ENCODE peak calls at places on chromosome 3, in ten cellular contexts. D is CD4-positive, CD25-positive, alpha-beta regulatory T cell; Z is A549; R is lung; P is left lung; Y is NCI-H345; F is activated T-cell treated with anti-CD3 and anti-CD28 coated beads for 24 hours; J is dorsolateral prefrontal cortex; Q is effector CD8-positive, alpha-beta T cell; A is substantia nigra. C is an unnamed sample.

GRCh38 chr3:118102737-118103136 is 931.9 kb downstream of the IGSF11 start:
- DNase-seq in D (no peak), Z (no peak), R (no peak), P (no peak), Y (no peak), F (no peak), J (no peak), Q (no peak), A (no peak), C (no peak)

GRCh38 chr3:126051234-126051633 is 32.7 kb downstream of the SLC41A3 start:
- DNase-seq in D (no peak), Z (no peak), R (no peak), P (no peak), Y (no peak), F (no peak), J (no peak), Q (no peak), A (no peak), C (peak)

GRCh38 chr3:169699536-169700050 is 36.1 kb upstream of the MECOM start:
- DNase-seq in D (no peak), Z (no peak), R (no peak), P (no peak), Y (no peak), F (no peak), J (no peak), Q (no peak), A (peak), C (peak)

GRCh38 chr3:139104062-139104461 is 59.4 kb upstream of the PRR23C start:
- DNase-seq in D (no peak), Z (no peak), R (no peak), P (no peak), Y (no peak), F (no peak), J (no peak), Q (no peak), A (no peak), C (no peak)

GRCh38 chr3:174863488-174863887 is 4.4 kb downstream of the NAALADL2 start:
- DNase-seq in D (no peak), Z (no peak), R (no peak), P (no peak), Y (peak), F (no peak), J (no peak), Q (no peak), A (no peak), C (no peak)

GRCh38 chr3:186241910-186242821 is 119.9 kb downstream of the DGKG start:
- DNase-seq in D (no peak), Z (peak), R (peak), P (peak), Y (peak), F (peak), J (peak), Q (peak), A (peak), C (peak)

GRCh38 chr3:169869484-169870304 is at the start of gene LRRC31:
- DNase-seq in D (no peak), Z (no peak), R (no peak), P (no peak), Y (peak), F (no peak), J (no peak), Q (no peak), A (no peak), C (no peak)

GRCh38 chr3:80439490-80439889 is 671.7 kb upstream of the ROBO1 start:
- DNase-seq in D (no peak), Z (no peak), R (no peak), P (no peak), Y (peak), F (no peak), J (no peak), Q (no peak), A (no peak), C (no peak)

GRCh38 chr3:146044046-146044445 is 116.9 kb downstream of the PLOD2 start:
- DNase-seq in D (no peak), Z (no peak), R (no peak), P (no peak), Y (no peak), F (no peak), J (no peak), Q (no peak), A (no peak), C (no peak)

GRCh38 chr3:155026999-155027591 is 53.0 kb upstream of the MME start:
- DNase-seq in D (no peak), Z (no peak), R (no peak), P (no peak), Y (no peak), F (no peak), J (no peak), Q (no peak), A (no peak), C (no peak)

GRCh38 chr3:100277255-100277800 is 16.5 kb downstream of the TBC1D23 start:
- DNase-seq in D (no peak), Z (no peak), R (no peak), P (no peak), Y (peak), F (no peak), J (no peak), Q (no peak), A (no peak), C (no peak)

GRCh38 chr3:123657578-123657977 is 72.7 kb upstream of the HACD2 start:
- DNase-seq in D (no peak), Z (no peak), R (no peak), P (no peak), Y (no peak), F (no peak), J (no peak), Q (no peak), A (no peak), C (no peak)

GRCh38 chr3:195181781-195182469 is 89.0 kb downstream of the XXYLT1 start:
- DNase-seq in D (no peak), Z (no peak), R (no peak), P (no peak), Y (no peak), F (no peak), J (no peak), Q (no peak), A (no peak), C (no peak)

GRCh38 chr3:133479895-133480669 is 80.2 kb downstream of the BFSP2 start:
- DNase-seq in D (no peak), Z (no peak), R (no peak), P (no peak), Y (no peak), F (no peak), J (no peak), Q (no peak), A (no peak), C (no peak)

GRCh38 chr3:183764854-183765731 is 60.3 kb downstream of the MAP6D1 start:
- DNase-seq in D (no peak), Z (no peak), R (peak), P (no peak), Y (no peak), F (no peak), J (no peak), Q (no peak), A (no peak), C (no peak)

GRCh38 chr3:39208463-39209055 is 16.2 kb upstream of the XIRP1 start:
- DNase-seq in D (no peak), Z (peak), R (no peak), P (no peak), Y (peak), F (peak), J (no peak), Q (no peak), A (peak), C (peak)

GRCh38 chr3:9135930-9136525 is 113.4 kb downstream of the SRGAP3 start:
- DNase-seq in D (no peak), Z (no peak), R (no peak), P (no peak), Y (no peak), F (no peak), J (peak), Q (no peak), A (peak), C (no peak)

GRCh38 chr3:27721717-27722564 is at the start of gene EOMES:
- DNase-seq in D (peak), Z (peak), R (no peak), P (peak), Y (peak), F (peak), J (no peak), Q (peak), A (peak), C (no peak)

GRCh38 chr3:193520738-193521137 is 34.0 kb downstream of the ATP13A4 start:
- DNase-seq in D (no peak), Z (no peak), R (no peak), P (no peak), Y (no peak), F (no peak), J (no peak), Q (no peak), A (no peak), C (no peak)

GRCh38 chr3:12308517-12308916 is 19.6 kb downstream of the PPARG start:
- DNase-seq in D (no peak), Z (peak), R (no peak), P (no peak), Y (no peak), F (no peak), J (no peak), Q (no peak), A (no peak), C (no peak)

GRCh38 chr3:12356175-12356574 is 67.3 kb downstream of the PPARG start:
- DNase-seq in D (no peak), Z (no peak), R (no peak), P (no peak), Y (no peak), F (no peak), J (no peak), Q (no peak), A (no peak), C (no peak)

GRCh38 chr3:24591661-24592555 is 97.3 kb upstream of the THRB start:
- DNase-seq in D (no peak), Z (no peak), R (no peak), P (no peak), Y (no peak), F (no peak), J (no peak), Q (no peak), A (no peak), C (no peak)

C was measured in right atrium auricular region.